ENCODE peak calls at places on chromosomes 12 and 14, in five cellular contexts. Q is tibial artery; I is CD8-positive, alpha-beta T cell; N is GM23338; C is thyroid gland. B is an unnamed sample.

GRCh38 chr14:79011091-79011919 is 841.1 kb downstream of the NRXN3 start:
- DNase-seq in Q (no peak), I (no peak), N (peak; percentile 65), C (no peak), B (peak; percentile 13)

GRCh38 chr12:49750994-49751393 is 9.6 kb downstream of the TMBIM6 start:
- DNase-seq in Q (no peak), I (no peak), N (no peak), C (no peak), B (no peak)

GRCh38 chr14:31966896-31967668 is 110.0 kb upstream of the ARHGAP5 start:
- DNase-seq in Q (no peak), I (no peak), N (no peak), C (no peak), B (no peak)

GRCh38 chr14:65333926-65334687 is 78.4 kb upstream of the FUT8 start:
- DNase-seq in Q (no peak), I (no peak), N (peak; percentile 65), C (peak; percentile 11), B (no peak)

GRCh38 chr12:69028941-69029729 is 96.2 kb upstream of the CPM start:
- DNase-seq in Q (no peak), I (no peak), N (no peak), C (no peak), B (no peak)

GRCh38 chr12:12333407-12333831 is 16.6 kb downstream of the MANSC1 start:
- DNase-seq in Q (no peak), I (no peak), N (no peak), C (peak; percentile 86), B (no peak)

GRCh38 chr14:39431416-39432178 is 636 bp downstream of the FBXO33 start:
- DNase-seq in Q (peak; percentile 75), I (peak; percentile 18), N (peak; percentile 75), C (peak; percentile 67), B (peak; percentile 45)

GRCh38 chr14:104968153-104968527 is 10.0 kb downstream of the AHNAK2 start:
- DNase-seq in Q (peak; percentile 96), I (no peak), N (peak; percentile 73), C (peak; percentile 91), B (no peak)

GRCh38 chr12:106976668-106977067 is 10.3 kb downstream of the MTERF2 start:
- DNase-seq in Q (no peak), I (no peak), N (no peak), C (no peak), B (no peak)

GRCh38 chr12:8078400-8078799 is 3.7 kb upstream of the NECAP1 start:
- DNase-seq in Q (no peak), I (peak; percentile 27), N (peak; percentile 60), C (no peak), B (no peak)

GRCh38 chr14:35231207-35231755 is 60.9 kb upstream of the PSMA6 start:
- DNase-seq in Q (no peak), I (no peak), N (no peak), C (no peak), B (no peak)

GRCh38 chr14:35229084-35229483 is 63.1 kb upstream of the PSMA6 start:
- DNase-seq in Q (no peak), I (no peak), N (no peak), C (no peak), B (no peak)

GRCh38 chr14:35224615-35225014 is 67.6 kb upstream of the PSMA6 start:
- DNase-seq in Q (no peak), I (no peak), N (no peak), C (no peak), B (no peak)

GRCh38 chr14:35234007-35234406 is 58.2 kb upstream of the PSMA6 start:
- DNase-seq in Q (no peak), I (no peak), N (no peak), C (no peak), B (no peak)

GRCh38 chr14:35229495-35230089 is 62.6 kb upstream of the PSMA6 start:
- DNase-seq in Q (no peak), I (no peak), N (peak; percentile 21), C (no peak), B (peak; percentile 22)
- TF ChIP-seq CTCF in Q (peak; percentile 20), I (peak; percentile 45), N (peak; percentile 53), C (no peak), B (peak; percentile 45)

DNA sequence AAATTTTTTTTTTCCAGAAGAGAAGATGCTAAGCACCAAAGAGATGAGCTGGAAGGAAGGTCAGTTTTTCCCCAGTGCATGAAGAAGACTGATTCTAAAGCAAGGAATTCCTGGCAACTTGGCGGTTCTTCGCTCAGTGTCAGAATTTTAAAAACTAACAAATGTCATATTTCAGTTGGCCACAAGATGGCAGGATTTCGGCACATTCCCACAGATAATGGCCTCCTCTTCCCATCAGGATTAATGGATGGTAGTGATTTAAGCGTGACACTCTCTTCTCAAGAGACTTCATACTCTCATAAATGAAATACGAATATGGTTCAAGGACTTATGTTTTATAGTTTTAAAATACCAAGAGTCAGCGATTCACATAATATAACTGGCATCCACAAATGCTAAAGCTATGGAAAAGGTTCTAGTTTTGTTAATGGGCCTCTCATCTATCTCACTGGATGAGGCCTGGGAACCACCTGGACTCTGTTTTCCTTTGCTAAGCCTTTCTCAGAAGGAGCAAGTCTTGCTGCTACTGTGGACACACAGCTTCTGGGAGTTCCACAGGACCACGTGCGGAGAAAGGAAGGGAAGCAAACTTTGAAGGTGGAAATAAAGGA is 46.1 kb upstream of the PTPRO start:
- DNase-seq in Q (no peak), I (no peak), N (peak; percentile 77), C (no peak), B (no peak)
- TF ChIP-seq CTCF in Q (peak; percentile 81), I (peak; percentile 62), N (peak; percentile 84), C (peak; percentile 37), B (peak; percentile 65)

DNA sequence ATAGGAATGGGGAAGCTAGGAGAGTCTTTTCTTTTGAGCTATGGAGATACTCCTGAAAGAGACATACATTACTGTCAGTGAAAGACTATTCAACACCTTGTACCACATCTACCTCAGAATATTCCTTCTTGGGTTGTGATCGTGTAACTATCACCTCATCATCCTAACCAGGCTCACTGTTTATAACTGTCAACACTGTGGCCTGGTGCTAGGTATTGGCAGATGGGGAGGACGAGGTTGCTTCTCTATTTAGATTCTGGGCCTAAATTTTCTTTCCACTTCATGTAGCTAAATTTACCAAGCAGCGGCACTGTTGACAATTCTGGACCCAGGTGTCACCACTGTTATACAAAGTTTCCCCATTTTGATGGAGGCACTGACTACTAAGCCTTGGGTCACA is 354.4 kb downstream of the NELL2 start:
- DNase-seq in Q (no peak), I (no peak), N (no peak), C (no peak), B (no peak)
- TF ChIP-seq CTCF in Q (no peak), I (no peak), N (no peak), C (no peak), B (no peak)

DNA sequence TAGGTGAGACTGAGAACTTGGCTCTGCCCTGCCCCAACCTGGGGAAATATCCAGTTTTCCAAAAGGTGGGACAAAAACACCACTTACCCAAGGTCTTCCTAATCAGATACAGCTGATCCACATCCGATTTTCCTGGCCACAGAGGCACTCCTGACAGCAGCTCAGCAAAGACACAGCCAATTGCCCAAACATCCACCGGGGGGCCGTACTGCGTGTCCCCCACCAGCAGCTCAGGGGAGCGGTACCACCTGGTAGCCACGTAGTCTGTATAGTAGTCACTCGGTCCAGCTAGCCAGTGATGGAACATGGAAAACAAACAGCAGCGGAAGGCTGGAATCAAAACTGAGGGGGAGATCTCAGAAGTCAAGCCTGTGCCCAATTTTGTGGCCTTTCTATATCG is 28.8 kb downstream of the DMAC2L start:
- DNase-seq in Q (no peak), I (no peak), N (peak; percentile 68), C (no peak), B (no peak)
- TF ChIP-seq CTCF in Q (no peak), I (no peak), N (peak; percentile 53), C (no peak), B (no peak)

DNA sequence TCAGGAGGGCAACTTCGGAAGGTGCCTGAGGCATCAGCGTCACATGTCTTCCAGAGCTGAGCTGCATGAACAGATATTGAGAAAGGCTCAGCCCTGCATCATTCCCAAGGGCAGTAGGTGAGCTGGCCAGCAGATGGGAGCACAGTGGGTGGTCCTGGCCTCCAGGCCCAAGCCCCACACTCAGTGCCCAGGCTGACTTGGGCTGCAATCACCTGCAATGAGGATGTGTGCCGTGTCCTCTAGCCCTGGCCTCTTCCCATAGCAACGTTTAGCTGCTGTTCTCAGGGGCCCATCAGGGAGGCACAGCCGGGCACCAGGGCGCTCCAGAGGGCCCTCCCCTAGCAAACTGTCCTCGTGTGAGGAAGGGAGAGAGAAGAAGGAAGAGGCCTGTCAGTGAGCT is 32.0 kb downstream of the TEP1 start:
- DNase-seq in Q (no peak), I (no peak), N (no peak), C (no peak), B (no peak)
- TF ChIP-seq CTCF in Q (no peak), I (no peak), N (no peak), C (no peak), B (no peak)

DNA sequence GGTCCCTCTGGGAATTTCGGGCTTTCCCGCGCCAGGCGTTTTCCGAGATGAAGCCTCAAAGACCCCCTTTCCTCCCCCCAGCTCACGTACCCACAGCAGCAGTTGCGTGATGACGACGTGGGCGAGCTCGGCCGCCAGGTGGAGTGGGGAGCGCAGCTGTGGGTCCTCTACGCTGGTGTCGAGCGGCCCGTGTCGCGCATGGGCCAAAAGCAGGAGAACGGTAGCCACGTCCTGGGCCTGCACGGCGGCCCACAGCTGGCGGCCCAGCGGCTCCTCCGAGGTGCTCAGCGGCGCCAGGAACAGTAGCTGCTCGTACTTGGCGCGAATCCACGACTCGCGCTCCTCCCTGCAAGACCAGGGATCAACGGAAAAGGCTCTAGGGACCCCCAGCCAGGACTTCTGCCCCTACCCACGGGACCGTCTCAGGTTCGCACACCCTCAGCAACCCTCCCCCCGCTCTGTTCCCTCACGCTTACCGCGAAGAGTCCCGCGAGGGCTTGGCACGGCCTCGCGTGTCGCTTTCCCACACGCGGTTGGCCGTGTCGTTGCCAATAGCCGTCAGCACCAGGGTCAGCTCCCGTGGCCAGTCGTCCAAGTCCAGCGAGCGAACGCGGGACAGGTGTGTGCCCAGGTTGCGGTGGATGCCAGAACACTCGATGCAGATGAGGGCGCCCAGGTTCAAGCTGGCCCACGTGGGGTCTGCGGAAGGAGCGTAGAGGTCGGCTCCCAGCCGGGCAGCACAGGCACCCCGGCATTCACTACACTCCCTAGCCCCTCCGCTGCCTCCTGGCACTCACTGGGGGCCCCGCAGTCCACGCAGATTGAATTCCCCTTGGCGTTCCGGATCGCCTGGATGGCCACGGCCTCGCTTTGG is 11.4 kb downstream of the AGAP2 start:
- DNase-seq in Q (no peak), I (no peak), N (peak; percentile 55), C (peak; percentile 70), B (peak; percentile 20)
- TF ChIP-seq CTCF in Q (peak; percentile 34), I (no peak), N (no peak), C (no peak), B (no peak)

B was measured in GM13977.